ENCODE peak calls at places on chromosome 6, in eight cellular contexts. G is GM23338, K is fibroblast of lung, Y is right lobe of liver, Q is HCT116, F is thoracic aorta, B is brain microvascular endothelial cell, N is cardiac fibroblast. X is an unnamed sample.

GRCh38 chr6:2205396-2205795 is 40.0 kb downstream of the GMDS start:
- DNase-seq in G (no peak), K (no peak), Y (no peak), Q (no peak), F (no peak), B (no peak), N (no peak), X (no peak)

GRCh38 chr6:42929928-42930360 is 664 bp downstream of the CNPY3 start:
- DNase-seq in G (no peak), K (peak; percentile 78), Y (no peak), Q (no peak), F (no peak), B (peak; percentile 57), N (peak; percentile 66), X (peak; percentile 70)

GRCh38 chr6:157056275-157056674 is 267.0 kb downstream of the TMEM242 start:
- DNase-seq in G (no peak), K (no peak), Y (no peak), Q (no peak), F (no peak), B (no peak), N (no peak), X (no peak)

GRCh38 chr6:96836579-96837137 is 619 bp downstream of the GPR63 start:
- DNase-seq in G (peak; percentile 32), K (peak; percentile 12), Y (no peak), Q (no peak), F (no peak), B (peak; percentile 14), N (peak; percentile 9), X (peak; percentile 19)

GRCh38 chr6:109508166-109508860 is 25.3 kb upstream of the ZBTB24 start:
- DNase-seq in G (no peak), K (no peak), Y (no peak), Q (no peak), F (no peak), B (no peak), N (no peak), X (no peak)

GRCh38 chr6:30820196-30820595 is 64.1 kb upstream of the DDR1 start:
- DNase-seq in G (no peak), K (peak; percentile 83), Y (no peak), Q (peak; percentile 73), F (peak; percentile 29), B (peak; percentile 53), N (peak; percentile 87), X (peak; percentile 71)

GRCh38 chr6:27672113-27672799 is 199.4 kb upstream of the ZNF184 start:
- DNase-seq in G (peak; percentile 87), K (peak; percentile 59), Y (no peak), Q (peak; percentile 90), F (no peak), B (peak; percentile 93), N (peak; percentile 51), X (peak; percentile 73)

GRCh38 chr6:30724906-30725667 is 4.9 kb downstream of the TUBB start:
- DNase-seq in G (no peak), K (no peak), Y (no peak), Q (no peak), F (no peak), B (no peak), N (no peak), X (no peak)

GRCh38 chr6:27230758-27231111 is 16.8 kb upstream of the PRSS16 start:
- DNase-seq in G (no peak), K (no peak), Y (no peak), Q (peak; percentile 46), F (no peak), B (no peak), N (no peak), X (no peak)

GRCh38 chr6:143594647-143595046 is 83.1 kb upstream of the PHACTR2 start:
- DNase-seq in G (no peak), K (peak; percentile 72), Y (no peak), Q (no peak), F (no peak), B (peak; percentile 11), N (no peak), X (no peak)

GRCh38 chr6:129552413-129552812 is 157.6 kb downstream of the ARHGAP18 start:
- DNase-seq in G (peak; percentile 8), K (no peak), Y (no peak), Q (no peak), F (no peak), B (no peak), N (no peak), X (no peak)

GRCh38 chr6:9830808-9831207 is 584.1 kb downstream of the TFAP2A start:
- DNase-seq in G (no peak), K (peak; percentile 9), Y (no peak), Q (no peak), F (no peak), B (no peak), N (no peak), X (no peak)

GRCh38 chr6:104396077-104396476 is 463.6 kb downstream of the HACE1 start:
- DNase-seq in G (no peak), K (no peak), Y (no peak), Q (no peak), F (no peak), B (no peak), N (no peak), X (no peak)

GRCh38 chr6:157999100-158000051 is 17.7 kb downstream of the SYNJ2 start:
- DNase-seq in G (no peak), K (no peak), Y (peak; percentile 76), Q (no peak), F (no peak), B (no peak), N (no peak), X (no peak)

GRCh38 chr6:155398221-155398620 is 57.4 kb downstream of the NOX3 start:
- DNase-seq in G (no peak), K (no peak), Y (no peak), Q (no peak), F (no peak), B (no peak), N (no peak), X (no peak)

GRCh38 chr6:45681860-45682488 is 304.2 kb upstream of the SUPT3H start:
- DNase-seq in G (no peak), K (peak; percentile 43), Y (no peak), Q (no peak), F (no peak), B (peak; percentile 53), N (peak; percentile 18), X (no peak)

GRCh38 chr6:125995972-125996580 is 9.7 kb downstream of the TRMT11 start:
- DNase-seq in G (peak; percentile 83), K (peak; percentile 47), Y (peak; percentile 70), Q (peak; percentile 41), F (no peak), B (peak; percentile 8), N (peak; percentile 74), X (peak; percentile 69)

GRCh38 chr6:66103954-66104353 is 396.9 kb upstream of the EYS start:
- DNase-seq in G (no peak), K (no peak), Y (no peak), Q (no peak), F (no peak), B (no peak), N (no peak), X (no peak)

GRCh38 chr6:44024597-44025219 is 102.5 kb downstream of the MRPL14 start:
- DNase-seq in G (no peak), K (no peak), Y (no peak), Q (no peak), F (no peak), B (no peak), N (no peak), X (no peak)

GRCh38 chr6:97885844-97886243 is 602.8 kb upstream of the MMS22L start:
- DNase-seq in G (no peak), K (no peak), Y (no peak), Q (no peak), F (no peak), B (no peak), N (no peak), X (no peak)

GRCh38 chr6:39882567-39882953 is 51.7 kb downstream of the MOCS1 start:
- DNase-seq in G (peak; percentile 17), K (peak; percentile 100), Y (no peak), Q (no peak), F (peak; percentile 68), B (peak; percentile 98), N (peak; percentile 98), X (peak; percentile 97)

GRCh38 chr6:14639983-14640599 is 522.5 kb downstream of the CD83 start:
- DNase-seq in G (peak; percentile 71), K (no peak), Y (no peak), Q (no peak), F (no peak), B (no peak), N (no peak), X (no peak)

GRCh38 chr6:156508923-156509322 is 268.3 kb upstream of the ARID1B start:
- DNase-seq in G (peak; percentile 5), K (no peak), Y (no peak), Q (no peak), F (no peak), B (no peak), N (no peak), X (no peak)

GRCh38 chr6:104229057-104229456 is 630.7 kb downstream of the HACE1 start:
- DNase-seq in G (no peak), K (no peak), Y (no peak), Q (no peak), F (no peak), B (no peak), N (no peak), X (no peak)

GRCh38 chr6:117477988-117478852 is 4.3 kb upstream of the DCBLD1 start:
- DNase-seq in G (peak; percentile 62), K (no peak), Y (peak; percentile 72), Q (no peak), F (no peak), B (no peak), N (peak; percentile 26), X (no peak)
- TF ChIP-seq CTCF in G (peak; percentile 51), K (no peak), Y (peak; percentile 65), Q (peak; percentile 46), F (no peak), B (peak; percentile 33), N (no peak), X (peak; percentile 21)

GRCh38 chr6:105985816-105986632 is 100.1 kb upstream of the PRDM1 start:
- DNase-seq in G (peak; percentile 73), K (peak; percentile 44), Y (no peak), Q (no peak), F (no peak), B (no peak), N (no peak), X (peak; percentile 12)
- H3K4me3 ChIP-seq in G (peak overlapping the region; percentile 73), K (peak overlapping the region; percentile 29), Y (no peak overlapping the region), Q (no peak overlapping the region), F (peak overlapping the region; percentile 55), B (peak overlapping the region; percentile 52), N (no peak overlapping the region), X (peak overlapping the region; percentile 27)

DNA sequence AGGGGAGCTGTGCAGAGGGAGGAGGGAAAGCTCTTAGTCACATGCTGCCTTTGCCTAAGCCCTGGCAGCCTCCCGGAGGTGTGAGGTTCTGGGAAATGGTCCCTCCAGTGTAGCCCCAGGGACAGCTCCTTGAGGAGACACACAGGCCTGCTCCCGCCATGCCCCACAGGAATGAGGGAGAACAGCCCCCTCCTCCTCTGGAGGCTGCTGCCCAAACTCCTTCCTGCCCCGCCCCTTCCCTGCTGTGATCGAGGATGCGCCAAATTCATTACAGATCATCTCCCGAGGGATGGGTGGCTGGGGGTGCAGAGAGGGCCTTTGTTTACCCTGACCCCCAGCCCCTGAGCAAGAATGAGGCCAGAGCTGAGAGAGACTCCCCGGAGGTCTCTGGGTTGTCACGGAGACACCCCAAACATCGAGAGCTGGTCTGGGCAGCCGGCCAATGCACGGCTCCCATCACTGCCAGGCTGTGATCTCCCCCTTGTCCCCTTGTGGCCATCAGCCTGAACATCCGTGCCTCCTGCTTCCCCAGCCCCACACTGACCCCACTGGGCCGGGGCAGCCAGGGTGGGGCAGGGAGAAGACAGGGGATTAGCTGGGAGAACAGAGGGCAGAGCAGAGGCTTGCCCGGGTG is 8.4 kb downstream of the CYP21A2 start:
- DNase-seq in G (peak; percentile 50), K (peak; percentile 6), Y (peak; percentile 43), Q (no peak), F (no peak), B (no peak), N (peak; percentile 61), X (peak; percentile 21)
- TF ChIP-seq CTCF in G (peak; percentile 17), K (no peak), Y (no peak), Q (no peak), F (no peak), B (peak; percentile 8), N (no peak), X (no peak)

GRCh38 chr6:111478749-111479148 is 4.3 kb downstream of the REV3L start:
- DNase-seq in G (peak; percentile 95), K (peak; percentile 69), Y (no peak), Q (peak; percentile 35), F (no peak), B (peak; percentile 27), N (peak; percentile 72), X (peak; percentile 79)
- H3K4me3 ChIP-seq in G (no peak overlapping the region), K (peak overlapping the region; percentile 4), Y (no peak overlapping the region), Q (no peak overlapping the region), F (peak overlapping the region; percentile 9), B (no peak overlapping the region), N (no peak overlapping the region), X (no peak overlapping the region)

X was measured in astrocyte of the spinal cord.